ENCODE peak calls at places on chromosomes 12 and 14, in ten cellular contexts. One of them, this sample, is unnamed.

GRCh38 chr14:100523536-100524025 is 63.6 kb downstream of the BEGAIN start:
- DNase-seq in skeletal muscle cell: no peak
- DNase-seq in NCI-H524 treated with DMSO at 0.1 percent for 48 hours: peak; percentile 29
- DNase-seq in GM10248: no peak
- DNase-seq in HCT116: no peak
- DNase-seq in stimulated activated CD8-positive, alpha-beta memory T cell treated with anti-CD3 and anti-CD28 coated beads, Interleukin-15, amount 100 ng/mL, for 24 hours: no peak
- DNase-seq in mammary epithelial cell: no peak
- DNase-seq in H7: peak; percentile 15
- DNase-seq in OCI-LY7: no peak
- DNase-seq in substantia nigra: no peak
- DNase-seq in this sample: no peak

GRCh38 chr12:51636581-51636980 is 45.5 kb downstream of the SCN8A start:
- DNase-seq in skeletal muscle cell: no peak
- DNase-seq in NCI-H524 treated with DMSO at 0.1 percent for 48 hours: no peak
- DNase-seq in GM10248: no peak
- DNase-seq in HCT116: no peak
- DNase-seq in stimulated activated CD8-positive, alpha-beta memory T cell treated with anti-CD3 and anti-CD28 coated beads, Interleukin-15, amount 100 ng/mL, for 24 hours: no peak
- DNase-seq in mammary epithelial cell: peak; percentile 69
- DNase-seq in H7: no peak
- DNase-seq in OCI-LY7: no peak
- DNase-seq in substantia nigra: no peak
- DNase-seq in this sample: no peak

GRCh38 chr14:74400328-74400727 is 25.7 kb downstream of the SYNDIG1L start:
- DNase-seq in skeletal muscle cell: no peak
- DNase-seq in NCI-H524 treated with DMSO at 0.1 percent for 48 hours: no peak
- DNase-seq in GM10248: no peak
- DNase-seq in HCT116: peak; percentile 4
- DNase-seq in stimulated activated CD8-positive, alpha-beta memory T cell treated with anti-CD3 and anti-CD28 coated beads, Interleukin-15, amount 100 ng/mL, for 24 hours: no peak
- DNase-seq in mammary epithelial cell: no peak
- DNase-seq in H7: peak; percentile 78
- DNase-seq in OCI-LY7: peak; percentile 52
- DNase-seq in substantia nigra: no peak
- DNase-seq in this sample: peak; percentile 42

GRCh38 chr14:77238996-77239395 is 32.0 kb downstream of the NGB start:
- DNase-seq in skeletal muscle cell: no peak
- DNase-seq in NCI-H524 treated with DMSO at 0.1 percent for 48 hours: no peak
- DNase-seq in GM10248: no peak
- DNase-seq in HCT116: no peak
- DNase-seq in stimulated activated CD8-positive, alpha-beta memory T cell treated with anti-CD3 and anti-CD28 coated beads, Interleukin-15, amount 100 ng/mL, for 24 hours: no peak
- DNase-seq in mammary epithelial cell: no peak
- DNase-seq in H7: no peak
- DNase-seq in OCI-LY7: no peak
- DNase-seq in substantia nigra: no peak
- DNase-seq in this sample: no peak

GRCh38 chr14:97832734-97833133 is 1035.6 kb downstream of the VRK1 start:
- DNase-seq in skeletal muscle cell: no peak
- DNase-seq in NCI-H524 treated with DMSO at 0.1 percent for 48 hours: peak; percentile 100
- DNase-seq in GM10248: no peak
- DNase-seq in HCT116: no peak
- DNase-seq in stimulated activated CD8-positive, alpha-beta memory T cell treated with anti-CD3 and anti-CD28 coated beads, Interleukin-15, amount 100 ng/mL, for 24 hours: no peak
- DNase-seq in mammary epithelial cell: no peak
- DNase-seq in H7: peak; percentile 28
- DNase-seq in OCI-LY7: no peak
- DNase-seq in substantia nigra: no peak
- DNase-seq in this sample: no peak

GRCh38 chr12:13183621-13184020 is 12.9 kb upstream of the EMP1 start:
- DNase-seq in skeletal muscle cell: no peak
- DNase-seq in NCI-H524 treated with DMSO at 0.1 percent for 48 hours: no peak
- DNase-seq in GM10248: no peak
- DNase-seq in HCT116: no peak
- DNase-seq in stimulated activated CD8-positive, alpha-beta memory T cell treated with anti-CD3 and anti-CD28 coated beads, Interleukin-15, amount 100 ng/mL, for 24 hours: no peak
- DNase-seq in mammary epithelial cell: no peak
- DNase-seq in H7: no peak
- DNase-seq in OCI-LY7: no peak
- DNase-seq in substantia nigra: no peak
- DNase-seq in this sample: no peak

GRCh38 chr14:71235865-71236264 is 328.6 kb downstream of the PCNX1 start:
- DNase-seq in skeletal muscle cell: no peak
- DNase-seq in NCI-H524 treated with DMSO at 0.1 percent for 48 hours: no peak
- DNase-seq in GM10248: no peak
- DNase-seq in HCT116: no peak
- DNase-seq in stimulated activated CD8-positive, alpha-beta memory T cell treated with anti-CD3 and anti-CD28 coated beads, Interleukin-15, amount 100 ng/mL, for 24 hours: no peak
- DNase-seq in mammary epithelial cell: no peak
- DNase-seq in H7: peak; percentile 22
- DNase-seq in OCI-LY7: no peak
- DNase-seq in substantia nigra: peak; percentile 34
- DNase-seq in this sample: no peak

GRCh38 chr14:104169765-104170113 is 31.4 kb downstream of the KIF26A start:
- DNase-seq in skeletal muscle cell: no peak
- DNase-seq in NCI-H524 treated with DMSO at 0.1 percent for 48 hours: no peak
- DNase-seq in GM10248: no peak
- DNase-seq in HCT116: no peak
- DNase-seq in stimulated activated CD8-positive, alpha-beta memory T cell treated with anti-CD3 and anti-CD28 coated beads, Interleukin-15, amount 100 ng/mL, for 24 hours: no peak
- DNase-seq in mammary epithelial cell: no peak
- DNase-seq in H7: peak; percentile 81
- DNase-seq in OCI-LY7: no peak
- DNase-seq in substantia nigra: no peak
- DNase-seq in this sample: no peak

GRCh38 chr14:72616811-72617210 is 277.1 kb downstream of the DPF3 start:
- DNase-seq in skeletal muscle cell: no peak
- DNase-seq in NCI-H524 treated with DMSO at 0.1 percent for 48 hours: no peak
- DNase-seq in GM10248: no peak
- DNase-seq in HCT116: no peak
- DNase-seq in stimulated activated CD8-positive, alpha-beta memory T cell treated with anti-CD3 and anti-CD28 coated beads, Interleukin-15, amount 100 ng/mL, for 24 hours: no peak
- DNase-seq in mammary epithelial cell: no peak
- DNase-seq in H7: no peak
- DNase-seq in OCI-LY7: no peak
- DNase-seq in substantia nigra: no peak
- DNase-seq in this sample: no peak

GRCh38 chr12:30926243-30927209 is at the start of gene TSPAN11:
- DNase-seq in skeletal muscle cell: no peak
- DNase-seq in NCI-H524 treated with DMSO at 0.1 percent for 48 hours: no peak
- DNase-seq in GM10248: peak; percentile 43
- DNase-seq in HCT116: no peak
- DNase-seq in stimulated activated CD8-positive, alpha-beta memory T cell treated with anti-CD3 and anti-CD28 coated beads, Interleukin-15, amount 100 ng/mL, for 24 hours: no peak
- DNase-seq in mammary epithelial cell: no peak
- DNase-seq in H7: peak; percentile 94
- DNase-seq in OCI-LY7: no peak
- DNase-seq in substantia nigra: peak; percentile 36
- DNase-seq in this sample: peak; percentile 85

GRCh38 chr14:26934151-26934550 is 336.3 kb upstream of the NOVA1 start:
- DNase-seq in skeletal muscle cell: no peak
- DNase-seq in NCI-H524 treated with DMSO at 0.1 percent for 48 hours: no peak
- DNase-seq in GM10248: no peak
- DNase-seq in HCT116: no peak
- DNase-seq in stimulated activated CD8-positive, alpha-beta memory T cell treated with anti-CD3 and anti-CD28 coated beads, Interleukin-15, amount 100 ng/mL, for 24 hours: no peak
- DNase-seq in mammary epithelial cell: no peak
- DNase-seq in H7: no peak
- DNase-seq in OCI-LY7: no peak
- DNase-seq in substantia nigra: no peak
- DNase-seq in this sample: no peak

GRCh38 chr12:93918262-93918661 is 230.1 kb upstream of the PLXNC1 start:
- DNase-seq in skeletal muscle cell: no peak
- DNase-seq in NCI-H524 treated with DMSO at 0.1 percent for 48 hours: no peak
- DNase-seq in GM10248: no peak
- DNase-seq in HCT116: no peak
- DNase-seq in stimulated activated CD8-positive, alpha-beta memory T cell treated with anti-CD3 and anti-CD28 coated beads, Interleukin-15, amount 100 ng/mL, for 24 hours: no peak
- DNase-seq in mammary epithelial cell: no peak
- DNase-seq in H7: no peak
- DNase-seq in OCI-LY7: no peak
- DNase-seq in substantia nigra: no peak
- DNase-seq in this sample: no peak